ENCODE peak calls at places on chromosomes 12 and 14, in ten cellular contexts. One of them, this sample, is unnamed.

GRCh38 chr12:18696971-18697602 is 40.7 kb downstream of the PLCZ1 start:
- DNase-seq in colonic mucosa: no peak
- DNase-seq in PC-3: peak
- DNase-seq in cardiac fibroblast: peak
- DNase-seq in lower lobe of right lung: no peak
- DNase-seq in B cell: no peak
- DNase-seq in foreskin fibroblast: peak
- DNase-seq in astrocyte of the spinal cord: peak
- DNase-seq in CD8-positive, alpha-beta T cell: no peak
- DNase-seq in GM10248: no peak
- DNase-seq in this sample: no peak

GRCh38 chr14:88384653-88385205 is 728 bp upstream of the SPATA7 start:
- DNase-seq in colonic mucosa: peak
- DNase-seq in PC-3: peak
- DNase-seq in cardiac fibroblast: peak
- DNase-seq in lower lobe of right lung: no peak
- DNase-seq in B cell: no peak
- DNase-seq in foreskin fibroblast: no peak
- DNase-seq in astrocyte of the spinal cord: no peak
- DNase-seq in CD8-positive, alpha-beta T cell: no peak
- DNase-seq in GM10248: no peak
- DNase-seq in this sample: no peak

GRCh38 chr12:94207467-94208432 is 59.4 kb downstream of the PLXNC1 start:
- DNase-seq in colonic mucosa: no peak
- DNase-seq in PC-3: peak
- DNase-seq in cardiac fibroblast: peak
- DNase-seq in lower lobe of right lung: no peak
- DNase-seq in B cell: peak
- DNase-seq in foreskin fibroblast: no peak
- DNase-seq in astrocyte of the spinal cord: peak
- DNase-seq in CD8-positive, alpha-beta T cell: peak
- DNase-seq in GM10248: peak
- DNase-seq in this sample: peak

GRCh38 chr12:111636209-111636928 is 37.3 kb upstream of the ATXN2 start:
- DNase-seq in colonic mucosa: peak
- DNase-seq in PC-3: no peak
- DNase-seq in cardiac fibroblast: peak
- DNase-seq in lower lobe of right lung: peak
- DNase-seq in B cell: no peak
- DNase-seq in foreskin fibroblast: peak
- DNase-seq in astrocyte of the spinal cord: peak
- DNase-seq in CD8-positive, alpha-beta T cell: no peak
- DNase-seq in GM10248: no peak
- DNase-seq in this sample: no peak

GRCh38 chr12:98253641-98254040 is 261.7 kb upstream of the TMPO start:
- DNase-seq in colonic mucosa: no peak
- DNase-seq in PC-3: no peak
- DNase-seq in cardiac fibroblast: no peak
- DNase-seq in lower lobe of right lung: no peak
- DNase-seq in B cell: no peak
- DNase-seq in foreskin fibroblast: no peak
- DNase-seq in astrocyte of the spinal cord: no peak
- DNase-seq in CD8-positive, alpha-beta T cell: no peak
- DNase-seq in GM10248: no peak
- DNase-seq in this sample: no peak

GRCh38 chr14:96272777-96273471 is 16.9 kb downstream of the BDKRB1 start:
- DNase-seq in colonic mucosa: no peak
- DNase-seq in PC-3: no peak
- DNase-seq in cardiac fibroblast: no peak
- DNase-seq in lower lobe of right lung: no peak
- DNase-seq in B cell: no peak
- DNase-seq in foreskin fibroblast: no peak
- DNase-seq in astrocyte of the spinal cord: no peak
- DNase-seq in CD8-positive, alpha-beta T cell: no peak
- DNase-seq in GM10248: no peak
- DNase-seq in this sample: no peak

GRCh38 chr14:71776463-71777359 is 155.5 kb upstream of the RGS6 start:
- DNase-seq in colonic mucosa: no peak
- DNase-seq in PC-3: no peak
- DNase-seq in cardiac fibroblast: peak
- DNase-seq in lower lobe of right lung: no peak
- DNase-seq in B cell: no peak
- DNase-seq in foreskin fibroblast: no peak
- DNase-seq in astrocyte of the spinal cord: peak
- DNase-seq in CD8-positive, alpha-beta T cell: no peak
- DNase-seq in GM10248: no peak
- DNase-seq in this sample: no peak

GRCh38 chr14:99807413-99808132 is 14.4 kb downstream of the EML1 start:
- DNase-seq in colonic mucosa: no peak
- DNase-seq in PC-3: peak
- DNase-seq in cardiac fibroblast: peak
- DNase-seq in lower lobe of right lung: no peak
- DNase-seq in B cell: no peak
- DNase-seq in foreskin fibroblast: no peak
- DNase-seq in astrocyte of the spinal cord: no peak
- DNase-seq in CD8-positive, alpha-beta T cell: no peak
- DNase-seq in GM10248: no peak
- DNase-seq in this sample: no peak

GRCh38 chr14:37650356-37651037 is 55.1 kb downstream of the TTC6 start:
- DNase-seq in colonic mucosa: no peak
- DNase-seq in PC-3: peak
- DNase-seq in cardiac fibroblast: no peak
- DNase-seq in lower lobe of right lung: no peak
- DNase-seq in B cell: no peak
- DNase-seq in foreskin fibroblast: no peak
- DNase-seq in astrocyte of the spinal cord: peak
- DNase-seq in CD8-positive, alpha-beta T cell: no peak
- DNase-seq in GM10248: no peak
- DNase-seq in this sample: no peak

GRCh38 chr12:47527816-47528215 is 178.0 kb downstream of the RPAP3 start:
- DNase-seq in colonic mucosa: no peak
- DNase-seq in PC-3: no peak
- DNase-seq in cardiac fibroblast: no peak
- DNase-seq in lower lobe of right lung: no peak
- DNase-seq in B cell: no peak
- DNase-seq in foreskin fibroblast: no peak
- DNase-seq in astrocyte of the spinal cord: no peak
- DNase-seq in CD8-positive, alpha-beta T cell: no peak
- DNase-seq in GM10248: no peak
- DNase-seq in this sample: no peak

GRCh38 chr14:25049127-25049558 is 804 bp downstream of the STXBP6 start:
- DNase-seq in colonic mucosa: peak
- DNase-seq in PC-3: no peak
- DNase-seq in cardiac fibroblast: peak
- DNase-seq in lower lobe of right lung: no peak
- DNase-seq in B cell: no peak
- DNase-seq in foreskin fibroblast: no peak
- DNase-seq in astrocyte of the spinal cord: peak
- DNase-seq in CD8-positive, alpha-beta T cell: no peak
- DNase-seq in GM10248: no peak
- DNase-seq in this sample: no peak

GRCh38 chr14:96938946-96939345 is 141.8 kb downstream of the VRK1 start:
- DNase-seq in colonic mucosa: no peak
- DNase-seq in PC-3: no peak
- DNase-seq in cardiac fibroblast: no peak
- DNase-seq in lower lobe of right lung: no peak
- DNase-seq in B cell: no peak
- DNase-seq in foreskin fibroblast: no peak
- DNase-seq in astrocyte of the spinal cord: no peak
- DNase-seq in CD8-positive, alpha-beta T cell: no peak
- DNase-seq in GM10248: peak
- DNase-seq in this sample: no peak

GRCh38 chr12:2051700-2052625 is 824 bp upstream of the CACNA1C start:
- DNase-seq in colonic mucosa: no peak
- DNase-seq in PC-3: no peak
- DNase-seq in cardiac fibroblast: no peak
- DNase-seq in lower lobe of right lung: no peak
- DNase-seq in B cell: no peak
- DNase-seq in foreskin fibroblast: no peak
- DNase-seq in astrocyte of the spinal cord: no peak
- DNase-seq in CD8-positive, alpha-beta T cell: no peak
- DNase-seq in GM10248: no peak
- DNase-seq in this sample: no peak
- TF ChIP-seq CTCF in colonic mucosa: no peak
- TF ChIP-seq CTCF in PC-3: no peak
- TF ChIP-seq CTCF in cardiac fibroblast: no peak
- TF ChIP-seq CTCF in lower lobe of right lung: no peak
- TF ChIP-seq CTCF in B cell: no peak
- TF ChIP-seq CTCF in foreskin fibroblast: peak
- TF ChIP-seq CTCF in astrocyte of the spinal cord: no peak
- TF ChIP-seq CTCF in CD8-positive, alpha-beta T cell: no peak
- TF ChIP-seq CTCF in GM10248: no peak
- TF ChIP-seq CTCF in this sample: no peak

GRCh38 chr12:13000935-13001724 is 1.1 kb upstream of the HEBP1 start:
- DNase-seq in colonic mucosa: peak
- DNase-seq in PC-3: peak
- DNase-seq in cardiac fibroblast: peak
- DNase-seq in lower lobe of right lung: peak
- DNase-seq in B cell: no peak
- DNase-seq in foreskin fibroblast: peak
- DNase-seq in astrocyte of the spinal cord: peak
- DNase-seq in CD8-positive, alpha-beta T cell: peak
- DNase-seq in GM10248: peak
- DNase-seq in this sample: peak
- TF ChIP-seq CTCF in colonic mucosa: peak
- TF ChIP-seq CTCF in PC-3: peak
- TF ChIP-seq CTCF in cardiac fibroblast: peak
- TF ChIP-seq CTCF in lower lobe of right lung: peak
- TF ChIP-seq CTCF in B cell: peak
- TF ChIP-seq CTCF in foreskin fibroblast: no peak
- TF ChIP-seq CTCF in astrocyte of the spinal cord: peak
- TF ChIP-seq CTCF in CD8-positive, alpha-beta T cell: no peak
- TF ChIP-seq CTCF in GM10248: no peak
- TF ChIP-seq CTCF in this sample: peak

DNA sequence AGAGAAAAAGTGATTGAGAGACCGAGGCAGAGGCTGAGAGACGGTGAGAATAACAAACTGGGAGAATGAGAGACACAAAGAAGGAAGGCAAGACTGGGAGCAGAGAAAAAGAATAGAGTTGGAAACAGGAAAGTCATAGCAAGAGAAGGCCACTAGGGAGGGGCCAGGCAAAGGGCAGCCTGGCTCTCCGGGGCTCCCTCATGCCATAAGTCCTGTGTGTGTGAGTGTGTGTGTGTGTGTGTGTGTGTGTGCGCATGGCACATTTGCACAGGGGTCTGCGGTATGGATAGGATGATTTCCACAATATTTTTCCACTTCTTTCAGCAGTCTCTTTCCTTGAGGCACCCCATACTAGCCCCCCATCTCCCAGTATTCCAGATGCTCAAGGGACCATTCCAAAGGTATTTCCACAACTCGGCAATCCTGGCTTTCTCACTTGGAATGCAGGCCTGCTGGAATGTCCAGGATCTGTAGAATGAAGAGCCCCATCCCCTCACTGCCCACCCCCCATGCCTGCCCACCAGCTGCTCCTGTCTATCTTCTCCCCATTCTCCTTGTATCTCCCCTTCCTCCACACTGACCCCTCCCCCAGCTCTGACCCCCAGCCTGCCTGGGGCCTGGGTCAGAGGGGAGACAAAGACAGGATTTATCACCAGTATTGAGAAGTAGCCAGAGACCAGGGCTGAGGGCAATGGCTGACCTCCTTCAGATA is 9.0 kb downstream of the GPR84 start:
- DNase-seq in colonic mucosa: no peak
- DNase-seq in PC-3: no peak
- DNase-seq in cardiac fibroblast: no peak
- DNase-seq in lower lobe of right lung: no peak
- DNase-seq in B cell: no peak
- DNase-seq in foreskin fibroblast: no peak
- DNase-seq in astrocyte of the spinal cord: no peak
- DNase-seq in CD8-positive, alpha-beta T cell: no peak
- DNase-seq in GM10248: no peak
- DNase-seq in this sample: no peak
- TF ChIP-seq CTCF in colonic mucosa: no peak
- TF ChIP-seq CTCF in PC-3: no peak
- TF ChIP-seq CTCF in cardiac fibroblast: peak
- TF ChIP-seq CTCF in lower lobe of right lung: no peak
- TF ChIP-seq CTCF in B cell: no peak
- TF ChIP-seq CTCF in foreskin fibroblast: no peak
- TF ChIP-seq CTCF in astrocyte of the spinal cord: peak
- TF ChIP-seq CTCF in CD8-positive, alpha-beta T cell: no peak
- TF ChIP-seq CTCF in GM10248: no peak
- TF ChIP-seq CTCF in this sample: no peak

GRCh38 chr12:122835693-122836026 is 403 bp downstream of the HIP1R start:
- DNase-seq in colonic mucosa: no peak
- DNase-seq in PC-3: peak
- DNase-seq in cardiac fibroblast: no peak
- DNase-seq in lower lobe of right lung: peak
- DNase-seq in B cell: no peak
- DNase-seq in foreskin fibroblast: no peak
- DNase-seq in astrocyte of the spinal cord: no peak
- DNase-seq in CD8-positive, alpha-beta T cell: no peak
- DNase-seq in GM10248: peak
- DNase-seq in this sample: no peak

GRCh38 chr12:122834921-122835692 is at the start of gene HIP1R:
- DNase-seq in colonic mucosa: peak
- DNase-seq in PC-3: peak
- DNase-seq in cardiac fibroblast: peak
- DNase-seq in lower lobe of right lung: peak
- DNase-seq in B cell: peak
- DNase-seq in foreskin fibroblast: no peak
- DNase-seq in astrocyte of the spinal cord: peak
- DNase-seq in CD8-positive, alpha-beta T cell: peak
- DNase-seq in GM10248: peak
- DNase-seq in this sample: peak

GRCh38 chr12:122837306-122838265 is 2.3 kb downstream of the HIP1R start:
- DNase-seq in colonic mucosa: peak
- DNase-seq in PC-3: peak
- DNase-seq in cardiac fibroblast: no peak
- DNase-seq in lower lobe of right lung: peak
- DNase-seq in B cell: no peak
- DNase-seq in foreskin fibroblast: no peak
- DNase-seq in astrocyte of the spinal cord: no peak
- DNase-seq in CD8-positive, alpha-beta T cell: no peak
- DNase-seq in GM10248: no peak
- DNase-seq in this sample: no peak

GRCh38 chr12:122836027-122836921 is 1.0 kb downstream of the HIP1R start:
- DNase-seq in colonic mucosa: peak
- DNase-seq in PC-3: peak
- DNase-seq in cardiac fibroblast: peak
- DNase-seq in lower lobe of right lung: peak
- DNase-seq in B cell: peak
- DNase-seq in foreskin fibroblast: no peak
- DNase-seq in astrocyte of the spinal cord: no peak
- DNase-seq in CD8-positive, alpha-beta T cell: peak
- DNase-seq in GM10248: peak
- DNase-seq in this sample: peak

DNA sequence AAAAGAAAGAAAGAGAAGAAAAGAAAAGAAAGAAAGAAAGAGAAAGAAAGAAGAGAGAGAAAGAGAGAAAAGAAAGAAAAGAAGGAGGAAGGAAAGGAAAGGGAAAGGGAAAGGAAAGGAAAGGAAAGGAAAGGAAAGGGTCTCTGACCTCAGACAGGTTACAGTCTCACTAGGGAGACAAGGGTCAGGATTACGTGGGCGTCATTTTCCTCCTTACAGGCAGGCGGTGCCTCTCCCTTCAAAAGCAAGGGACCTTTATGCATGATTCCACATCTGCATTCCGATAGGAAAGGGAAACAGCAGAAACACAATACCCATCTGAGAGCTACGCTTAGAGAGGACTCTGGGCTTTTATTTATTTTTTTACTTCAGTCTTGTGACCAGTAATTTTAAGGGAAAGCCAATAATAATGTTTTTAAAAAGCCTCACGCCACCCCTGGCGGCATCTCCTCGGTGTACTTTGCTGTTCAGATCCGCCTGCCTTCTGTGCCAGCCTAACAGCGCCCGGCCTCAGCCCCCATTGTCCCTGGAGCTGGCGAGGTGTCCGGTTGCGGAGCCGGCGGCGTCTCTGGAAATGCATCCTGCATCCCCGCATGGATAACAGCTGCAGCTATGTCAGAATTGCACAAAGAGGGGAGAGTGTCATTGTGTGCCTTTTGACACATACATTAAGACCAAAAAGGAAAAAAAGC is 882 bp upstream of the HIP1R start:
- DNase-seq in colonic mucosa: peak
- DNase-seq in PC-3: peak
- DNase-seq in cardiac fibroblast: peak
- DNase-seq in lower lobe of right lung: peak
- DNase-seq in B cell: peak
- DNase-seq in foreskin fibroblast: no peak
- DNase-seq in astrocyte of the spinal cord: peak
- DNase-seq in CD8-positive, alpha-beta T cell: no peak
- DNase-seq in GM10248: no peak
- DNase-seq in this sample: no peak
- TF ChIP-seq CTCF in colonic mucosa: no peak
- TF ChIP-seq CTCF in PC-3: peak
- TF ChIP-seq CTCF in cardiac fibroblast: peak
- TF ChIP-seq CTCF in lower lobe of right lung: no peak
- TF ChIP-seq CTCF in B cell: peak
- TF ChIP-seq CTCF in foreskin fibroblast: no peak
- TF ChIP-seq CTCF in astrocyte of the spinal cord: no peak
- TF ChIP-seq CTCF in CD8-positive, alpha-beta T cell: no peak
- TF ChIP-seq CTCF in GM10248: no peak
- TF ChIP-seq CTCF in this sample: no peak